ENCODE peak calls at places on chromosomes 11 and 22, in five cellular contexts. K is BE2C; W is type B pancreatic cell; D is kidney; R is activated CD8-positive, alpha-beta memory T cell treated with anti-CD3 and anti-CD28 coated beads, Interleukin-2, amount 50 U/mL, for 4 hours. F is an unnamed sample.

GRCh38 chr11:34621876-34622275 is 983 bp downstream of the EHF start:
- DNase-seq in K (no peak), R (no peak), W (no peak), D (no peak), F (no peak)

GRCh38 chr11:73521621-73522020 is 76.3 kb downstream of the FAM168A start:
- DNase-seq in D (no peak), W (no peak), R (no peak), K (no peak), F (no peak)

GRCh38 chr22:29265929-29266328 is 1.9 kb downstream of the RHBDD3 start:
- DNase-seq in W (no peak), R (no peak), D (no peak), K (no peak), F (no peak)

GRCh38 chr11:130831506-130832385 is 84.5 kb downstream of the SNX19 start:
- DNase-seq in K (no peak), R (no peak), W (no peak), D (no peak), F (peak)

GRCh38 chr22:39343259-39344045 is 6.3 kb upstream of the SYNGR1 start:
- DNase-seq in W (no peak), D (no peak), R (peak), K (peak), F (peak)

GRCh38 chr22:37223965-37224551 is 11.8 kb upstream of the SSTR3 start:
- DNase-seq in K (no peak), D (no peak), W (no peak), R (no peak), F (no peak)

GRCh38 chr11:73655686-73656085 is 9.3 kb downstream of the PLEKHB1 start:
- DNase-seq in K (no peak), D (no peak), W (no peak), R (no peak), F (no peak)

GRCh38 chr11:95680169-95680929 is 109.2 kb downstream of the FAM76B start:
- DNase-seq in W (no peak), R (no peak), D (no peak), K (no peak), F (no peak)

GRCh38 chr11:74282863-74283484 is 28.5 kb downstream of the P4HA3 start:
- DNase-seq in K (no peak), R (no peak), D (no peak), W (no peak), F (no peak)

GRCh38 chr11:72814139-72814830 is at the start of gene ATG16L2:
- DNase-seq in W (peak), R (peak), D (peak), K (peak), F (peak)

GRCh38 chr11:120304526-120304925 is 20.6 kb upstream of the TLCD5 start:
- DNase-seq in W (no peak), D (no peak), R (no peak), K (no peak), F (no peak)

GRCh38 chr11:3135491-3136440 is 29.3 kb downstream of the OSBPL5 start:
- DNase-seq in K (peak), W (no peak), D (peak), R (no peak), F (peak)

GRCh38 chr11:77082838-77083552 is 16.2 kb downstream of the CAPN5 start:
- DNase-seq in R (peak), W (no peak), K (peak), D (peak), F (no peak)

GRCh38 chr11:112694244-112694643 is 267.0 kb upstream of the NCAM1 start:
- DNase-seq in W (no peak), D (no peak), R (no peak), K (no peak), F (no peak)

GRCh38 chr11:5684627-5685362 is at the start of gene TRIM5:
- DNase-seq in R (peak), K (peak), D (peak), W (peak), F (peak)

GRCh38 chr11:125903753-125904659 is at the start of gene DDX25:
- DNase-seq in W (peak), D (no peak), R (peak), K (peak), F (peak)